ENCODE peak calls at places on chromosomes 1 and 21, in eight cellular contexts. One of them, this sample, is unnamed.

GRCh38 chr1:221871056-221871455 is 129.2 kb upstream of the DUSP10 start:
- DNase-seq in fibroblast of mammary gland: no peak
- DNase-seq in MCF 10A: no peak
- DNase-seq in AG09319: no peak
- DNase-seq in lower leg skin: no peak
- DNase-seq in hepatocyte: no peak
- DNase-seq in mucosa of descending colon: no peak
- DNase-seq in RWPE1: no peak
- DNase-seq in this sample: no peak

GRCh38 chr1:245242989-245243388 is 88.2 kb downstream of the KIF26B start:
- DNase-seq in fibroblast of mammary gland: no peak
- DNase-seq in MCF 10A: no peak
- DNase-seq in AG09319: no peak
- DNase-seq in lower leg skin: no peak
- DNase-seq in hepatocyte: no peak
- DNase-seq in mucosa of descending colon: no peak
- DNase-seq in RWPE1: no peak
- DNase-seq in this sample: no peak

GRCh38 chr1:23417570-23417969 is 7.0 kb downstream of the TCEA3 start:
- DNase-seq in fibroblast of mammary gland: peak; percentile 37
- DNase-seq in MCF 10A: no peak
- DNase-seq in AG09319: no peak
- DNase-seq in lower leg skin: no peak
- DNase-seq in hepatocyte: peak; percentile 62
- DNase-seq in mucosa of descending colon: no peak
- DNase-seq in RWPE1: no peak
- DNase-seq in this sample: no peak

GRCh38 chr1:43402055-43402865 is 12.6 kb downstream of the SZT2 start:
- DNase-seq in fibroblast of mammary gland: no peak
- DNase-seq in MCF 10A: no peak
- DNase-seq in AG09319: no peak
- DNase-seq in lower leg skin: no peak
- DNase-seq in hepatocyte: no peak
- DNase-seq in mucosa of descending colon: no peak
- DNase-seq in RWPE1: no peak
- DNase-seq in this sample: no peak

GRCh38 chr1:31891280-31891679 is 46.9 kb downstream of the PTP4A2 start:
- DNase-seq in fibroblast of mammary gland: no peak
- DNase-seq in MCF 10A: no peak
- DNase-seq in AG09319: no peak
- DNase-seq in lower leg skin: no peak
- DNase-seq in hepatocyte: no peak
- DNase-seq in mucosa of descending colon: no peak
- DNase-seq in RWPE1: no peak
- DNase-seq in this sample: no peak

GRCh38 chr1:41739061-41739955 is 179.4 kb downstream of the HIVEP3 start:
- DNase-seq in fibroblast of mammary gland: peak; percentile 56
- DNase-seq in MCF 10A: peak; percentile 63
- DNase-seq in AG09319: peak; percentile 47
- DNase-seq in lower leg skin: peak; percentile 84
- DNase-seq in hepatocyte: peak; percentile 27
- DNase-seq in mucosa of descending colon: peak; percentile 63
- DNase-seq in RWPE1: no peak
- DNase-seq in this sample: no peak

GRCh38 chr1:35379317-35380000 is 111.0 kb downstream of the ZMYM4 start:
- DNase-seq in fibroblast of mammary gland: no peak
- DNase-seq in MCF 10A: no peak
- DNase-seq in AG09319: no peak
- DNase-seq in lower leg skin: no peak
- DNase-seq in hepatocyte: no peak
- DNase-seq in mucosa of descending colon: no peak
- DNase-seq in RWPE1: no peak
- DNase-seq in this sample: no peak

GRCh38 chr1:12555411-12556367 is 62.3 kb downstream of the DHRS3 start:
- DNase-seq in fibroblast of mammary gland: no peak
- DNase-seq in MCF 10A: no peak
- DNase-seq in AG09319: no peak
- DNase-seq in lower leg skin: no peak
- DNase-seq in hepatocyte: peak; percentile 2
- DNase-seq in mucosa of descending colon: no peak
- DNase-seq in RWPE1: no peak
- DNase-seq in this sample: no peak

GRCh38 chr21:39958731-39959130 is 91.5 kb downstream of the PCP4 start:
- DNase-seq in fibroblast of mammary gland: no peak
- DNase-seq in MCF 10A: no peak
- DNase-seq in AG09319: no peak
- DNase-seq in lower leg skin: no peak
- DNase-seq in hepatocyte: no peak
- DNase-seq in mucosa of descending colon: no peak
- DNase-seq in RWPE1: no peak
- DNase-seq in this sample: no peak

GRCh38 chr21:36059823-36060158 is 535 bp downstream of the SETD4 start:
- DNase-seq in fibroblast of mammary gland: no peak
- DNase-seq in MCF 10A: no peak
- DNase-seq in AG09319: no peak
- DNase-seq in lower leg skin: peak; percentile 42
- DNase-seq in hepatocyte: peak; percentile 70
- DNase-seq in mucosa of descending colon: peak; percentile 70
- DNase-seq in RWPE1: peak; percentile 41
- DNase-seq in this sample: peak; percentile 37

GRCh38 chr1:235878082-235878781 is 11.5 kb upstream of the LYST start:
- DNase-seq in fibroblast of mammary gland: no peak
- DNase-seq in MCF 10A: no peak
- DNase-seq in AG09319: no peak
- DNase-seq in lower leg skin: no peak
- DNase-seq in hepatocyte: no peak
- DNase-seq in mucosa of descending colon: no peak
- DNase-seq in RWPE1: no peak
- DNase-seq in this sample: no peak

GRCh38 chr1:53341521-53341895 is 13.6 kb upstream of the LRP8 start:
- DNase-seq in fibroblast of mammary gland: no peak
- DNase-seq in MCF 10A: no peak
- DNase-seq in AG09319: no peak
- DNase-seq in lower leg skin: no peak
- DNase-seq in hepatocyte: no peak
- DNase-seq in mucosa of descending colon: no peak
- DNase-seq in RWPE1: no peak
- DNase-seq in this sample: no peak

GRCh38 chr1:184056921-184057496 is 5.5 kb downstream of the TSEN15 start:
- DNase-seq in fibroblast of mammary gland: peak; percentile 49
- DNase-seq in MCF 10A: peak; percentile 28
- DNase-seq in AG09319: no peak
- DNase-seq in lower leg skin: no peak
- DNase-seq in hepatocyte: no peak
- DNase-seq in mucosa of descending colon: no peak
- DNase-seq in RWPE1: peak; percentile 4
- DNase-seq in this sample: no peak

GRCh38 chr21:42654179-42654912 is 925 bp downstream of the PDE9A start:
- DNase-seq in fibroblast of mammary gland: no peak
- DNase-seq in MCF 10A: no peak
- DNase-seq in AG09319: no peak
- DNase-seq in lower leg skin: no peak
- DNase-seq in hepatocyte: peak; percentile 73
- DNase-seq in mucosa of descending colon: peak; percentile 57
- DNase-seq in RWPE1: no peak
- DNase-seq in this sample: peak; percentile 21

GRCh38 chr1:59057211-59057694 is 239.6 kb upstream of the FGGY start:
- DNase-seq in fibroblast of mammary gland: peak; percentile 99
- DNase-seq in MCF 10A: peak; percentile 77
- DNase-seq in AG09319: peak; percentile 97
- DNase-seq in lower leg skin: peak; percentile 90
- DNase-seq in hepatocyte: peak; percentile 91
- DNase-seq in mucosa of descending colon: peak; percentile 50
- DNase-seq in RWPE1: peak; percentile 64
- DNase-seq in this sample: peak; percentile 46
- TF ChIP-seq CTCF in fibroblast of mammary gland: no peak
- TF ChIP-seq CTCF in MCF 10A: no peak
- TF ChIP-seq CTCF in AG09319: no peak
- TF ChIP-seq CTCF in lower leg skin: no peak
- TF ChIP-seq CTCF in hepatocyte: peak; percentile 2
- TF ChIP-seq CTCF in mucosa of descending colon: no peak
- TF ChIP-seq CTCF in RWPE1: no peak
- TF ChIP-seq CTCF in this sample: no peak

GRCh38 chr1:93751391-93752250 is 70.0 kb upstream of the BCAR3 start:
- DNase-seq in fibroblast of mammary gland: no peak
- DNase-seq in MCF 10A: no peak
- DNase-seq in AG09319: no peak
- DNase-seq in lower leg skin: peak; percentile 62
- DNase-seq in hepatocyte: no peak
- DNase-seq in mucosa of descending colon: no peak
- DNase-seq in RWPE1: no peak
- DNase-seq in this sample: no peak

GRCh38 chr1:93749894-93750301 is 68.3 kb upstream of the BCAR3 start:
- DNase-seq in fibroblast of mammary gland: no peak
- DNase-seq in MCF 10A: no peak
- DNase-seq in AG09319: no peak
- DNase-seq in lower leg skin: no peak
- DNase-seq in hepatocyte: peak; percentile 30
- DNase-seq in mucosa of descending colon: no peak
- DNase-seq in RWPE1: no peak
- DNase-seq in this sample: peak; percentile 43

GRCh38 chr1:93750946-93751345 is 69.3 kb upstream of the BCAR3 start:
- DNase-seq in fibroblast of mammary gland: no peak
- DNase-seq in MCF 10A: no peak
- DNase-seq in AG09319: no peak
- DNase-seq in lower leg skin: no peak
- DNase-seq in hepatocyte: no peak
- DNase-seq in mucosa of descending colon: no peak
- DNase-seq in RWPE1: no peak
- DNase-seq in this sample: no peak

GRCh38 chr1:93756656-93757055 is 75.0 kb upstream of the BCAR3 start:
- DNase-seq in fibroblast of mammary gland: no peak
- DNase-seq in MCF 10A: peak; percentile 75
- DNase-seq in AG09319: no peak
- DNase-seq in lower leg skin: no peak
- DNase-seq in hepatocyte: no peak
- DNase-seq in mucosa of descending colon: no peak
- DNase-seq in RWPE1: no peak
- DNase-seq in this sample: no peak

DNA sequence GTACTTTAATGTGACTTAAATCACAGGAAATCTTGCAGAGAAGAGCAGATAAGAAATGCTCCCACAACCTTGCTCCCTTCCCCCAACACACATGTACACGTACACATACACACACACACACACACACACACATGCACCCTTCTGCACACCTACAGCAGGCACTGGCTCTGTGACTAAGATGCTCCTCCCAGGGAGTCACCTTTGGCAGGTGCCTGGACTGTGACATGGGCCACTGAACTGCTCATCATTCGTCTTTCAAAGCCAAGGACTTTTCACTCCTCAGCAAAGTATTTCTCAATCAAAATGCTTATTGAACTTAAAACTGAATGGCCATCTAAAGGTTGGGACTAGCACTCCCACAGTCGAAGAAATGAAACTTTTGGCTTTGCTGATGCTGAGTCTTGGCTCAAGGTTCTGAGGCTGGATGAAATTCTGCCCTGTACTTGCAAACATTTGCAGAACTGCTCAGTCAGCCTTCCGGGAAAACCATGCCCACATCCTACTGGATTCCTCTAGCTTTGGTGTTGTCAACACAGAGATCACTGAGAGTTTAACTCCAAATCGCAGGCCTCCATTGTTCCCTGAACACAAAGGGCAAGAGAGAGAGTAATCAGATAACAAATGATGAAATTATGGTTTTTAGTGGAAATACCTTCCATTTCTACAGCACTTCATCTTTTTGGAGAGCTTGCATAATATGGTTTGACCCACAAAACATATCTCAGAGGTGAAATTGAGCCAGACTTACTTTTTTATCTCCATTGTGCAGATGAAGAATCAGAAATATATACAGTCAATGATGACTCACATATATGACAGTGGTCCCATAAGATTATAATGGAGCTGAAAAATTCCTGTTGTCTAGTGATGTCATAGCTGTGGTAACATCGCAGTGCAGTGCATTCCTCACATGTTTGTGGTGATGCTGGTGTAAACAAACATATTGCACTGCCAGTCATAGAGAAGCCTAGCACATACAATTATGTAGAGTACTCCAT is 72.4 kb upstream of the BCAR3 start:
- DNase-seq in fibroblast of mammary gland: peak; percentile 91
- DNase-seq in MCF 10A: peak; percentile 70
- DNase-seq in AG09319: peak; percentile 77
- DNase-seq in lower leg skin: no peak
- DNase-seq in hepatocyte: no peak
- DNase-seq in mucosa of descending colon: no peak
- DNase-seq in RWPE1: no peak
- DNase-seq in this sample: no peak
- TF ChIP-seq CTCF in fibroblast of mammary gland: no peak
- TF ChIP-seq CTCF in MCF 10A: no peak
- TF ChIP-seq CTCF in AG09319: no peak
- TF ChIP-seq CTCF in lower leg skin: no peak
- TF ChIP-seq CTCF in hepatocyte: no peak
- TF ChIP-seq CTCF in mucosa of descending colon: no peak
- TF ChIP-seq CTCF in RWPE1: no peak
- TF ChIP-seq CTCF in this sample: no peak

GRCh38 chr1:227733309-227733705 is 1.8 kb downstream of the JMJD4 start:
- DNase-seq in fibroblast of mammary gland: no peak
- DNase-seq in MCF 10A: no peak
- DNase-seq in AG09319: no peak
- DNase-seq in lower leg skin: no peak
- DNase-seq in hepatocyte: no peak
- DNase-seq in mucosa of descending colon: no peak
- DNase-seq in RWPE1: no peak
- DNase-seq in this sample: no peak

GRCh38 chr1:227736814-227737432 is 1.7 kb downstream of the SNAP47 start:
- DNase-seq in fibroblast of mammary gland: no peak
- DNase-seq in MCF 10A: no peak
- DNase-seq in AG09319: no peak
- DNase-seq in lower leg skin: no peak
- DNase-seq in hepatocyte: no peak
- DNase-seq in mucosa of descending colon: no peak
- DNase-seq in RWPE1: no peak
- DNase-seq in this sample: no peak

GRCh38 chr1:227733751-227734545 is 1.2 kb downstream of the JMJD4 start:
- DNase-seq in fibroblast of mammary gland: no peak
- DNase-seq in MCF 10A: no peak
- DNase-seq in AG09319: no peak
- DNase-seq in lower leg skin: no peak
- DNase-seq in hepatocyte: no peak
- DNase-seq in mucosa of descending colon: no peak
- DNase-seq in RWPE1: no peak
- DNase-seq in this sample: peak; percentile 20

GRCh38 chr1:227734546-227734857 is 600 bp downstream of the JMJD4 start:
- DNase-seq in fibroblast of mammary gland: no peak
- DNase-seq in MCF 10A: peak; percentile 33
- DNase-seq in AG09319: no peak
- DNase-seq in lower leg skin: no peak
- DNase-seq in hepatocyte: no peak
- DNase-seq in mucosa of descending colon: no peak
- DNase-seq in RWPE1: no peak
- DNase-seq in this sample: no peak

GRCh38 chr1:227734858-227735780 is at the start of the genes JMJD4 and SNAP47:
- DNase-seq in fibroblast of mammary gland: peak; percentile 89
- DNase-seq in MCF 10A: peak; percentile 98
- DNase-seq in AG09319: peak; percentile 77
- DNase-seq in lower leg skin: peak; percentile 87
- DNase-seq in hepatocyte: peak; percentile 95
- DNase-seq in mucosa of descending colon: peak; percentile 95
- DNase-seq in RWPE1: peak; percentile 97
- DNase-seq in this sample: peak; percentile 97
- TF ChIP-seq CTCF in fibroblast of mammary gland: no peak
- TF ChIP-seq CTCF in MCF 10A: no peak
- TF ChIP-seq CTCF in AG09319: no peak
- TF ChIP-seq CTCF in lower leg skin: no peak
- TF ChIP-seq CTCF in hepatocyte: no peak
- TF ChIP-seq CTCF in mucosa of descending colon: no peak
- TF ChIP-seq CTCF in RWPE1: no peak
- TF ChIP-seq CTCF in this sample: no peak

GRCh38 chr21:37746849-37747248 is 169.4 kb downstream of the KCNJ6 start:
- DNase-seq in fibroblast of mammary gland: no peak
- DNase-seq in MCF 10A: no peak
- DNase-seq in AG09319: no peak
- DNase-seq in lower leg skin: no peak
- DNase-seq in hepatocyte: no peak
- DNase-seq in mucosa of descending colon: no peak
- DNase-seq in RWPE1: no peak
- DNase-seq in this sample: no peak
- TF ChIP-seq CTCF in fibroblast of mammary gland: no peak
- TF ChIP-seq CTCF in MCF 10A: no peak
- TF ChIP-seq CTCF in AG09319: no peak
- TF ChIP-seq CTCF in lower leg skin: no peak
- TF ChIP-seq CTCF in hepatocyte: no peak
- TF ChIP-seq CTCF in mucosa of descending colon: no peak
- TF ChIP-seq CTCF in RWPE1: no peak
- TF ChIP-seq CTCF in this sample: no peak